ENCODE peak calls at places on chromosomes 4 and X, in six cellular contexts. Z, V, A, O, U and G are unnamed samples.

GRCh38 chr4:145887241-145887964 is 51.2 kb downstream of the ZNF827 start:
- DNase-seq in Z (no peak), V (peak), A (no peak), O (no peak), U (no peak), G (peak)

GRCh38 chr4:157405070-157405469 is 184.5 kb downstream of the GRIA2 start:
- DNase-seq in Z (no peak), V (no peak), A (no peak), O (no peak), U (no peak), G (no peak)

GRCh38 chrX:125203737-125204578 is 115.7 kb upstream of the TEX13C start:
- DNase-seq in Z (peak), V (peak), A (no peak), O (no peak), U (no peak), G (no peak)

GRCh38 chr4:138216272-138216867 is 25.8 kb downstream of the SLC7A11 start:
- DNase-seq in Z (no peak), V (no peak), A (no peak), O (no peak), U (no peak), G (no peak)

GRCh38 chr4:63017300-63017699 is 1392.0 kb downstream of the TECRL start:
- DNase-seq in Z (no peak), V (no peak), A (no peak), O (no peak), U (no peak), G (no peak)

GRCh38 chr4:15836362-15836761 is 58.2 kb downstream of the CD38 start:
- DNase-seq in Z (no peak), V (no peak), A (no peak), O (no peak), U (no peak), G (peak)

GRCh38 chr4:74228691-74229640 is 71.0 kb downstream of the MTHFD2L start:
- DNase-seq in Z (peak), V (peak), A (peak), O (peak), U (peak), G (peak)

GRCh38 chr4:6207602-6208001 is 7.3 kb upstream of the JAKMIP1 start:
- DNase-seq in Z (no peak), V (peak), A (no peak), O (no peak), U (no peak), G (no peak)

GRCh38 chr4:1471443-1472147 is 65.4 kb upstream of the NKX1-1 start:
- DNase-seq in Z (no peak), V (no peak), A (no peak), O (no peak), U (no peak), G (no peak)

GRCh38 chr4:182145360-182145905 is 97.8 kb upstream of the TENM3 start:
- DNase-seq in Z (no peak), V (no peak), A (no peak), O (no peak), U (no peak), G (no peak)

GRCh38 chr4:206054-206453 is 81.8 kb downstream of the ZNF718 start:
- DNase-seq in Z (no peak), V (no peak), A (no peak), O (no peak), U (no peak), G (no peak)

GRCh38 chrX:72018277-72019112 is 107.8 kb downstream of the NHSL2 start:
- DNase-seq in Z (peak), V (peak), A (peak), O (peak), U (peak), G (peak)

GRCh38 chrX:17697191-17697590 is 40.1 kb upstream of the SCML1 start:
- DNase-seq in Z (no peak), V (no peak), A (no peak), O (no peak), U (no peak), G (peak)

GRCh38 chrX:129779747-129780146 is at the start of gene SASH3:
- DNase-seq in Z (peak), V (no peak), A (peak), O (peak), U (peak), G (no peak)

GRCh38 chr4:40672528-40673522 is 43.2 kb upstream of the RBM47 start:
- DNase-seq in Z (peak), V (no peak), A (peak), O (no peak), U (no peak), G (peak)

GRCh38 chrX:10989386-10989785 is 121.7 kb upstream of the HCCS start:
- DNase-seq in Z (no peak), V (no peak), A (no peak), O (no peak), U (no peak), G (no peak)

GRCh38 chr4:101604976-101605375 is 185.6 kb upstream of the BANK1 start:
- DNase-seq in Z (no peak), V (no peak), A (no peak), O (no peak), U (no peak), G (no peak)

GRCh38 chr4:3010998-3011397 is 47.6 kb downstream of the GRK4 start:
- DNase-seq in Z (no peak), V (no peak), A (no peak), O (no peak), U (no peak), G (peak)

GRCh38 chrX:150763303-150763797 is 70.2 kb downstream of the MTMR1 start:
- DNase-seq in Z (no peak), V (no peak), A (no peak), O (no peak), U (no peak), G (no peak)

GRCh38 chrX:124325732-124326131 is 6.7 kb upstream of the TEX13D start:
- DNase-seq in Z (no peak), V (no peak), A (no peak), O (no peak), U (no peak), G (no peak)

GRCh38 chr4:187141101-187141500 is 417.4 kb upstream of the FAT1 start:
- DNase-seq in Z (no peak), V (no peak), A (no peak), O (no peak), U (no peak), G (no peak)

GRCh38 chr4:52869196-52869595 is 7.1 kb downstream of the RASL11B start:
- DNase-seq in Z (no peak), V (no peak), A (no peak), O (no peak), U (no peak), G (peak)

GRCh38 chrX:56728321-56728720 is 722 bp upstream of the NBDY start:
- DNase-seq in Z (no peak), V (no peak), A (peak), O (no peak), U (no peak), G (no peak)

GRCh38 chrX:19017271-19017670 is 33.4 kb upstream of the PHKA2 start:
- DNase-seq in Z (peak), V (no peak), A (peak), O (no peak), U (no peak), G (peak)

GRCh38 chr4:20723019-20723418 is 22.8 kb downstream of the PACRGL start:
- DNase-seq in Z (no peak), V (no peak), A (no peak), O (no peak), U (no peak), G (peak)

GRCh38 chrX:56802921-56803848 is 74.1 kb downstream of the NBDY start:
- DNase-seq in Z (peak), V (peak), A (no peak), O (peak), U (peak), G (peak)

GRCh38 chrX:139125916-139126315 is 404.6 kb upstream of the F9 start:
- DNase-seq in Z (no peak), V (no peak), A (no peak), O (no peak), U (no peak), G (no peak)

GRCh38 chr4:117610706-117611308 is 423.5 kb upstream of the NDST3 start:
- DNase-seq in Z (no peak), V (no peak), A (no peak), O (no peak), U (no peak), G (no peak)

GRCh38 chr4:140730108-140730507 is 26.1 kb downstream of the TBC1D9 start:
- DNase-seq in Z (no peak), V (no peak), A (no peak), O (no peak), U (no peak), G (no peak)

GRCh38 chr4:98673978-98674377 is 15.6 kb upstream of the TSPAN5 start:
- DNase-seq in Z (no peak), V (no peak), A (no peak), O (no peak), U (no peak), G (no peak)

GRCh38 chr4:144350706-144351105 is 210.2 kb upstream of the GYPA start:
- DNase-seq in Z (no peak), V (no peak), A (no peak), O (no peak), U (no peak), G (peak)

GRCh38 chr4:183195534-183195933 is 96.5 kb downstream of the WWC2 start:
- DNase-seq in Z (no peak), V (no peak), A (no peak), O (no peak), U (no peak), G (no peak)

GRCh38 chrX:144896323-144896722 is 351.0 kb upstream of the SPANXN1 start:
- DNase-seq in Z (peak), V (no peak), A (no peak), O (no peak), U (no peak), G (no peak)
- TF ChIP-seq CTCF in Z (no peak), V (no peak), A (no peak), O (no peak), U (no peak), G (no peak)

DNA sequence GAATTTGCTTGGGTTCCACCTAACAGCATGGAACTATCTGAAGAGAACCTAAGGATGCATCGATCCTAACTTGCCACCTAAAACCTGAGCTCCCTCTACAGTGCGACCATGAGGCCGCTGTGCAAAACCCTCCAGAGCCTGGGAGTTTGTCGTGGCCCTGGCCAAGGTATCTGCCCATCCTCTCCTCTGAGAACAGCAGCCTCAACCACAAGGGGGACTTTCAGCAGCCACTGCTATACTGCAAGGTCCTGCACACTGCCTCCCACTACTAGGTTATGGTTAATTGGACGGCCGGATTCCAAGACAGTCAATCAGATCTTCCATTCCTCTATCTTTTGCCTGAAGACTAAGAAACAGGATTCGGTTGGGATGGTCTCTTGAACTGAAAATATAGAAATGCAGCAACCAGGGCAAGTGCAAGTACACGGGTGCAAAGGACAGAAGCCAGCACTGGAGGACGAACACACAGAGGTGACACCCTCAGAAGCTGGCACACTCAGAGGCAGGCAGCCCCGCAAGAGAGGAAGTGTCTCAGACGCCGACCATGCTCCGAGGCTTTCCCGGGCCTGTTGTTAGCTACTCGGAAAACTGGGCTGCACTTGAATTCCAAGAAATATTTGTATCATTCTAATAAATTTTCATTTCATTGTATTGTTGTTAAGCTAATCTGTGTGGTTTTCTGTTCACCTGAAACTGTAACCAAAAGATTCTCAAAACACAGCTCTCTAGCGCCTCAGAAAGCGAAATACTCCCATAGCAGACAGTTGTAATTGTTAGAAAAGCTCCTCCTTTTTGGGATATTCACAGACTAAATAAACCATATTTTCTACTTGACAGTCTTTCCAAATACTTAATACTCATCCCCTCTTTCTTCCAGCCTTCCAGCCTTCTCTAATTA is 63.3 kb downstream of the AFAP1 start:
- DNase-seq in Z (no peak), V (no peak), A (no peak), O (no peak), U (no peak), G (peak)
- TF ChIP-seq CTCF in Z (no peak), V (no peak), A (no peak), O (no peak), U (no peak), G (peak)

DNA sequence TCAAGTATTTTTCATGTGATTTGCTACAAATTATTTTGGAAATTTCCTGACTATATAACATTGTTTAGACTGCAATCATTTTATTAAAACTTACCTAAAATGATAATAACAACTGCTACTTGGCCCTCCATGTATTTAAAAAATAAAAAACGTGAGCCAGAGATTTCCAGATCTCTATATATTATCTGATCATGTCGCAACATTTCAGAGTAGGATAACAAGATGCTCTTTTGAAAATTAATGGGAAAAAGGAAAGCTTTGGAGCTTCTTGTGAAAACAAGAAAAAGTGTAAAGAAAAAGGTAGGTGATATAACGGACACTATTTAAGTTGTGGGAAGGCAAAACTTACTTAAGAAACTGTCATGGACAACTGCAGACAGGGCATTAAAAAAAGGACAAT is 14.9 kb upstream of the MAB21L2 start:
- DNase-seq in Z (no peak), V (no peak), A (no peak), O (no peak), U (no peak), G (no peak)
- TF ChIP-seq CTCF in Z (no peak), V (no peak), A (no peak), O (no peak), U (no peak), G (no peak)

GRCh38 chrX:7480721-7481120 is 332.8 kb upstream of the PUDP start:
- DNase-seq in Z (no peak), V (no peak), A (no peak), O (no peak), U (no peak), G (no peak)

GRCh38 chrX:7486502-7486901 is 338.5 kb upstream of the PUDP start:
- DNase-seq in Z (no peak), V (no peak), A (no peak), O (no peak), U (no peak), G (no peak)

DNA sequence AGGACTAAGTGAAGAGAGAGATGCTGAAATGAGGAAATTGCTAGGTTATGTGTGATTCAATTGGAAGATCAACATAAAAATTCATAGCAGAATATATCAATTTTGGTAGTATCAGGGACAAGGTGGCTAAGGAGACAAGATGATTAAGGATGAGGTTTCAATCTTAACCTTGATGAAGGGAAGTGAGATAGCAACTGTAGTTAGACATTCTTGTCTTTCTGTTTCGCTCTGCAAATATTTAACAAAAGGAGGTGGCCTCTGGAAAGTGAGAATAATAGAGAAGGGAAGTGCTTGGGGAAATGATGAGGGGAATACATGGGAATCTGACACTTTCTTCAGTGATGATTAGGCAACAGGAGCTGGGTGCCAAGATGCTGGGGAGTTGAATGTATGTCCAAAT is 337.1 kb upstream of the PUDP start:
- DNase-seq in Z (no peak), V (no peak), A (no peak), O (no peak), U (no peak), G (no peak)
- TF ChIP-seq CTCF in Z (no peak), V (no peak), A (no peak), O (no peak), U (no peak), G (no peak)

GRCh38 chrX:130990723-130991122 is 67.4 kb upstream of the ARHGAP36 start:
- DNase-seq in Z (no peak), V (no peak), A (no peak), O (no peak), U (no peak), G (no peak)

GRCh38 chrX:130995351-130995967 is 62.7 kb upstream of the ARHGAP36 start:
- DNase-seq in Z (no peak), V (no peak), A (no peak), O (no peak), U (no peak), G (no peak)

GRCh38 chrX:130999360-130999759 is 58.8 kb upstream of the ARHGAP36 start:
- DNase-seq in Z (no peak), V (no peak), A (no peak), O (no peak), U (no peak), G (no peak)

DNA sequence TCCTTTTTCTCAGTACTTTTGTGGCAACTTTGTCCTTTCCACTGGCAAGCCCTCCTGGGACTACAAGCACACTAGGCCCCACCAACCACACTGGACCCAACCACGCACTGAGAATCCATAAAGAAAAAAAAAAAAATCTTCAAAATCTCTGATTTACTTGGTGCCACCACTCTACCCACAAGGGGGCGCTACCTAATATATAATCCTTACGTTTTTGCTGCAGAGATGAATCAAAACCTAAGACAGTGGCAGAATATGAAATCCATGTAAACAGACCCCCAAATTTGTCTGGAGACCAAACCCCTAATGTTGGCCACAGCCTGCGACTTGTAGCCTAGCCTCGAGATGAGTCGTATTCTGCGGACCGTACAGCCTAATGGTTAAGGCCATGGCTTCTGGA is 63.5 kb upstream of the ARHGAP36 start:
- DNase-seq in Z (peak), V (no peak), A (peak), O (no peak), U (no peak), G (no peak)
- TF ChIP-seq CTCF in Z (peak), V (peak), A (no peak), O (peak), U (no peak), G (peak)

GRCh38 chr4:96352051-96352517 is 512.2 kb downstream of the PDHA2 start:
- DNase-seq in Z (no peak), V (no peak), A (no peak), O (no peak), U (no peak), G (no peak)
- TF ChIP-seq CTCF in Z (no peak), V (no peak), A (peak), O (peak), U (no peak), G (no peak)

GRCh38 chr4:18975916-18976610 is 954.5 kb upstream of the LCORL start:
- DNase-seq in Z (no peak), V (no peak), A (no peak), O (no peak), U (no peak), G (no peak)
- TF ChIP-seq CTCF in Z (no peak), V (no peak), A (no peak), O (no peak), U (no peak), G (no peak)

GRCh38 chr4:10183462-10183861 is 66.9 kb upstream of the WDR1 start:
- DNase-seq in Z (no peak), V (no peak), A (no peak), O (no peak), U (no peak), G (no peak)
- TF ChIP-seq CTCF in Z (no peak), V (no peak), A (no peak), O (no peak), U (no peak), G (no peak)

DNA sequence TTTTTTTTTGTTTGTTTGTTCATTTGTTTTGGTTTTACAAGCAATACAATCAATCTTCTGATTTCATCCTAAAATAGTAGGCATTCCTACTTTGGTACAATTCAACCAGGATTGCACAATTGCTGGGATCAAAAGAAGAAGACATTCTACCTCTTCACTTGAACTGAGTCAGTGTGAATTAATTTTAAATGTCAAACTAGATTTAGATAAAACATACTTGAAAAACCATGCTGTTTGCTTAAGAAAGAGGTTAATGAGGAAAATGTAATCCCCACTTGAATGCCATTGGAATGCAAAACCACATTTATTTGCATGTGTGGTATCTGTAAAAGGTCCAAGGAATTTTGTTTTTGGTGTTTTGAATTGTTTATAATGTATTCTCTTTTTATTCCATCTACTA is 40.5 kb downstream of the HAND2 start:
- DNase-seq in Z (no peak), V (no peak), A (no peak), O (no peak), U (no peak), G (peak)
- TF ChIP-seq CTCF in Z (no peak), V (no peak), A (no peak), O (no peak), U (no peak), G (no peak)

DNA sequence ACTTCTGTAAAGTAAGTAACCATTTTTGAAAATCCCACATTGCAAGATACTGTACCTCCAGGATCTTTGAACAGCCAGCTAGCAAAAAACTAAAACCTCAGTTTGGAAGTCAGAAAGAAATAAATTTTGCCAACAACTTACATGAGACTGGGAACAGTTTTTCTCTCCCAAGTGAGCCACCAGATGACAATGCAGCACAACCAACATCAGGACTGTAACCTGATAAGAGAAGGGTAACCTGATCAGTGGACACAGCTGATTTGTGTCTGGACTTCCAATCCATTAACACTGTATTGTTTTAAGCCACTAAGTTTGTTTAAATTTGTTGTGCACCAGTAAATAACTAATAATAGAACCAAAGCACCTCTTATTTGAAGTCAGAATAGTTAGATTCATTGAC is 923.3 kb downstream of the FAT4 start:
- DNase-seq in Z (no peak), V (no peak), A (no peak), O (no peak), U (no peak), G (peak)
- TF ChIP-seq CTCF in Z (no peak), V (no peak), A (no peak), O (no peak), U (no peak), G (no peak)